ENCODE peak calls at places on chromosomes 1 and 21, in seven cellular contexts. F, Q, X, W, S, D and C are unnamed samples.

GRCh38 chr21:44087426-44088400 is 19.5 kb upstream of the PWP2 start:
- DNase-seq in W (no peak), S (no peak), F (no peak), D (no peak), Q (peak), X (peak), C (no peak)

GRCh38 chr1:51518730-51519047 is 377 bp downstream of the EPS15 start:
- DNase-seq in Q (peak), F (no peak), S (no peak), X (peak), D (peak), W (peak), C (peak)

GRCh38 chr1:206456577-206457375 is 13.5 kb upstream of the IKBKE start:
- DNase-seq in F (no peak), X (no peak), Q (no peak), W (no peak), D (no peak), S (no peak), C (no peak)

GRCh38 chr1:49229555-49229954 is 452.9 kb upstream of the BEND5 start:
- DNase-seq in D (no peak), F (no peak), W (no peak), X (no peak), S (no peak), Q (no peak), C (no peak)

GRCh38 chr1:188903241-188903640 is 1574.4 kb downstream of the BRINP3 start:
- DNase-seq in W (no peak), X (no peak), D (no peak), Q (no peak), F (no peak), S (no peak), C (no peak)

GRCh38 chr1:212514056-212514614 is 81.4 kb downstream of the NENF start:
- DNase-seq in S (peak), Q (no peak), X (peak), W (peak), F (no peak), D (peak), C (no peak)

GRCh38 chr1:167401260-167401873 is 117.0 kb downstream of the CD247 start:
- DNase-seq in S (no peak), F (no peak), W (peak), D (peak), Q (peak), X (peak), C (no peak)

GRCh38 chr21:41597227-41597626 is 89.3 kb upstream of the TMPRSS2 start:
- DNase-seq in D (no peak), X (no peak), F (no peak), Q (no peak), S (no peak), W (no peak), C (no peak)

GRCh38 chr1:63046539-63046938 is 262.6 kb downstream of the ATG4C start:
- DNase-seq in X (no peak), D (no peak), F (no peak), S (no peak), Q (no peak), W (no peak), C (no peak)

GRCh38 chr1:68120136-68120791 is 69.8 kb upstream of the DIRAS3 start:
- DNase-seq in D (no peak), W (no peak), S (peak), F (peak), Q (peak), X (peak), C (no peak)

GRCh38 chr1:191320062-191320461 is 838.2 kb upstream of the RGS18 start:
- DNase-seq in F (no peak), X (no peak), S (no peak), D (no peak), W (no peak), Q (no peak), C (no peak)

GRCh38 chr21:26570203-26570602 is 2.9 kb downstream of the CYYR1 start:
- DNase-seq in D (no peak), Q (no peak), F (no peak), W (peak), S (no peak), X (no peak), C (no peak)

GRCh38 chr1:25615563-25616079 is 970 bp upstream of the MAN1C1 start:
- DNase-seq in D (no peak), X (no peak), F (peak), W (no peak), S (no peak), Q (no peak), C (no peak)

GRCh38 chr1:200629876-200630514 is 9.4 kb upstream of the KIF14 start:
- DNase-seq in Q (no peak), W (no peak), X (no peak), D (no peak), F (no peak), S (no peak), C (no peak)

GRCh38 chr21:44931137-44931500 is 8.7 kb upstream of the SLX9 start:
- DNase-seq in X (no peak), F (no peak), Q (no peak), W (no peak), D (no peak), S (no peak), C (no peak)

GRCh38 chr1:43753422-43753821 is 46.1 kb downstream of the ST3GAL3 start:
- DNase-seq in S (no peak), X (no peak), F (no peak), D (no peak), Q (no peak), W (no peak), C (no peak)

GRCh38 chr1:1911390-1912041 is 3.5 kb upstream of the CALML6 start:
- DNase-seq in Q (no peak), D (peak), F (no peak), X (no peak), S (no peak), W (no peak), C (peak)

GRCh38 chr1:109903371-109903930 is 7.2 kb upstream of the CSF1 start:
- DNase-seq in W (no peak), F (no peak), Q (no peak), S (no peak), D (no peak), X (no peak), C (no peak)

GRCh38 chr1:15953294-15953771 is 22.6 kb downstream of the ZBTB17 start:
- DNase-seq in F (no peak), W (no peak), S (no peak), X (no peak), Q (no peak), D (no peak), C (no peak)

GRCh38 chr1:211603191-211603701 is 24.3 kb upstream of the SLC30A1 start:
- DNase-seq in W (no peak), S (no peak), F (no peak), D (peak), X (no peak), Q (no peak), C (no peak)

GRCh38 chr1:89390707-89391106 is 26.8 kb downstream of the GBP6 start:
- DNase-seq in W (no peak), Q (no peak), D (no peak), X (no peak), F (no peak), S (no peak), C (no peak)

GRCh38 chr1:23422313-23422877 is 2.2 kb downstream of the TCEA3 start:
- DNase-seq in F (no peak), W (peak), Q (no peak), S (peak), X (peak), D (peak), C (no peak)

GRCh38 chr1:162840256-162840839 is 20.6 kb downstream of the CCDC190 start:
- DNase-seq in S (no peak), F (no peak), X (no peak), Q (no peak), W (no peak), D (no peak), C (no peak)

GRCh38 chr1:164861632-164862031 is 302.6 kb downstream of the PBX1 start:
- DNase-seq in F (no peak), X (no peak), S (no peak), Q (no peak), W (no peak), D (no peak), C (no peak)

GRCh38 chr1:164857439-164857838 is 298.5 kb downstream of the PBX1 start:
- DNase-seq in S (no peak), D (no peak), W (no peak), X (no peak), F (no peak), Q (no peak), C (no peak)

GRCh38 chr1:164855930-164856329 is 296.9 kb downstream of the PBX1 start:
- DNase-seq in Q (no peak), W (no peak), X (no peak), D (no peak), S (no peak), F (no peak), C (no peak)

GRCh38 chr1:164863056-164863455 is 304.1 kb downstream of the PBX1 start:
- DNase-seq in Q (no peak), F (no peak), S (no peak), X (no peak), W (no peak), D (no peak), C (no peak)

GRCh38 chr1:164858233-164858632 is 299.2 kb downstream of the PBX1 start:
- DNase-seq in Q (no peak), F (no peak), S (no peak), W (no peak), X (no peak), D (no peak), C (no peak)
- H3K27ac ChIP-seq in Q (no peak), F (no peak), S (no peak), W (no peak), X (no peak), D (no peak), C (no peak)

GRCh38 chr1:31937300-31938183 is 626 bp downstream of the PTP4A2 start:
- DNase-seq in W (peak), Q (peak), X (peak), D (peak), F (no peak), S (peak), C (peak)

GRCh38 chr1:31936278-31936965 is 1.7 kb downstream of the PTP4A2 start:
- DNase-seq in D (no peak), S (no peak), Q (no peak), W (no peak), X (no peak), F (no peak), C (no peak)

GRCh38 chr1:31938184-31938975 is at the start of gene PTP4A2:
- DNase-seq in D (peak), X (peak), W (peak), S (peak), F (peak), Q (peak), C (peak)

GRCh38 chr1:31936966-31937299 is 1.2 kb downstream of the PTP4A2 start:
- DNase-seq in Q (no peak), W (no peak), D (no peak), F (no peak), X (no peak), S (no peak), C (no peak)

DNA sequence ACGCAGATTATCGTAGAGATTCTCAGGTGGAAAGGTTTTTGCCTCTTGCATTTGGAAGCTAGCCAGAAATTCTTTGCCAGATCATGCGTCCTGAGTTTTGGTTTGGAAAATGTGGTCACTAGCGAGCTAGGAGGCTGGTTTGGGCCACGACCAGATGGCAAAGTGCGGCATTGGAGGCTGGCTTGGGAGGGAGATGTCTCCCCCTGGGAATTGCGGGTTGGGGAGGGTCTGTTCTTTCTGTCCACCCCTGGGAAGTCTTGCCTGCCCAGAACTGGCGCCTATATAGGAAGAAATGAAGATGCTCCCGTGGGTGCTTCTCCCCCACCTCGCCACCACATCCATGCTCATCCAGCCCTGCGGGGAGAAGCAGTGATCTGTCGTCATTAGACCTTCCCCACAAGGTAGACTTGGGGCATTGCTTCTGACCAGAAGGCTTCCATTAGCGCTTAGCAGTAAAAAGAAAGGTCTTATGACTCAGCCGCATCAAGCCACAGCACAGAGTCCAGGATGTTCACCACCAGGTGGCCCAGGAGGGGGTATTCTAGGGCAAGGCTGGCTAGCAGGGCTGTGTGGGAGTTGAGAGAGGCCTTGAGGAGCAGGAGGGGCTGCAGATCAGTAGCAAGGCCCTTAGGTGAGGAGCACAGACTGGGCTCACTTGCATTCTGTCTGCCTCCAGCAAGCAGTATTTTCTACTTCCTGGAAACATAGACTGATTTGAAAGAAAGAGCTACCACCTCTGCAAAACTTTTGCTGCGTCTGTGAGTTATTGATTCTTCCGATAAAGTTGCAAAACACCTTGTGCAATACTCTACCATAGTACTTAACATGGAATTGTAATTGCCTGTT is 1.5 kb upstream of the PTP4A2 start:
- DNase-seq in S (no peak), X (peak), D (peak), F (no peak), W (no peak), Q (peak), C (peak)
- H3K4me3 ChIP-seq in S (no peak), X (no peak), D (no peak), F (no peak), W (no peak), Q (no peak), C (no peak)

GRCh38 chr1:45326627-45327591 is at the start of gene HPDL:
- DNase-seq in X (peak), F (peak), D (peak), Q (no peak), S (no peak), W (peak), C (no peak)
- H3K27ac ChIP-seq in X (no peak), F (no peak), D (no peak), Q (no peak), S (no peak), W (no peak), C (no peak)

DNA sequence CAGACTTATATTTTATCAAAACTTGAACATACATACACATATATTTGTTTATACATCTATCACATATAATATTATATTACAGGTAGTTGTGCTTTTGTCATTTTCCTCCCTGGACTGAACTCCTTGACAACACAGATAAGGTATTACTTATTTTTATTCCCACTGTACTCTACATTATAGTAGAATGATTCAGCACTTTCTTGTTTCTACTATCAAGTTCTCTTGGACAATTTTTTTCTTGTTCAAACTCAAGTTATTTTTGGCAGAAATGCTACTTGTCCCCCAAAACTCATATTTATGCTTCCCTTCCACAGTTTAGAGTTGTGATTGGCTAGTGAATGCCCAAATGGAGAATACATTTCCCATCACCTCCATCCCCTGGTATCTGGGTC is 10.8 kb upstream of the PTPRC start:
- DNase-seq in S (no peak), F (no peak), D (no peak), W (no peak), X (no peak), Q (no peak), C (no peak)
- H3K4me3 ChIP-seq in S (no peak), F (no peak), D (no peak), W (no peak), X (no peak), Q (no peak), C (no peak)

GRCh38 chr21:34949499-34949898 is 99.6 kb downstream of the RUNX1 start:
- DNase-seq in Q (no peak), D (no peak), X (no peak), F (no peak), S (no peak), W (no peak), C (no peak)
- H3K27ac ChIP-seq in Q (no peak), D (no peak), X (no peak), F (no peak), S (no peak), W (no peak), C (no peak)

GRCh38 chr1:8876099-8876496 is 2.4 kb downstream of the ENO1 start:
- DNase-seq in W (no peak), X (no peak), Q (no peak), D (no peak), F (no peak), S (no peak), C (no peak)
- H3K4me3 ChIP-seq in W (no peak), X (peak), Q (peak), D (no peak), F (no peak), S (peak), C (peak)

GRCh38 chr1:210233216-210233494 is 559 bp downstream of the SERTAD4 start:
- DNase-seq in Q (no peak), D (no peak), W (peak), S (no peak), F (no peak), X (peak), C (no peak)
- H3K27ac ChIP-seq in Q (peak), D (no peak), W (peak), S (peak), F (no peak), X (peak), C (peak)

DNA sequence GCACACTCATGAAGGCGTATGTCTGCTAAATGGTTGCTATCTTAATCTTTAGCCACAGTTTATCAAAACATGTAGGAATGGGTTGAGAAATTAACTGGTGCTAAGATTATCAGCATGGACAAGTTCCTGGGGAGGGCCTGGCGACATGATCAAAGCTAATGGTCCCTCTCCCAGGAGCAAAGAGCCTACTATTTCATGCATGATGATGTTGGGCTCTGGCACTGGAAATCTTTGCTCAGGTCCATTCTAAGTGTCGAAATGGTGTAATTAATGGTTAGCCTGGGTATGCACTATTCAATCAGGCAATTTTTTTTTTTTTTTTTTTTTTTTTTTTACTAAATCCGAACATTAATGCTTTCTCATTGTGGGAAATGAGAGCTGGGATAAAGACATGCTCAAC is 91.8 kb downstream of the SLC45A1 start:
- DNase-seq in X (no peak), F (no peak), W (no peak), D (no peak), S (no peak), Q (no peak), C (no peak)
- H3K4me3 ChIP-seq in X (no peak), F (no peak), W (no peak), D (no peak), S (no peak), Q (no peak), C (no peak)

DNA sequence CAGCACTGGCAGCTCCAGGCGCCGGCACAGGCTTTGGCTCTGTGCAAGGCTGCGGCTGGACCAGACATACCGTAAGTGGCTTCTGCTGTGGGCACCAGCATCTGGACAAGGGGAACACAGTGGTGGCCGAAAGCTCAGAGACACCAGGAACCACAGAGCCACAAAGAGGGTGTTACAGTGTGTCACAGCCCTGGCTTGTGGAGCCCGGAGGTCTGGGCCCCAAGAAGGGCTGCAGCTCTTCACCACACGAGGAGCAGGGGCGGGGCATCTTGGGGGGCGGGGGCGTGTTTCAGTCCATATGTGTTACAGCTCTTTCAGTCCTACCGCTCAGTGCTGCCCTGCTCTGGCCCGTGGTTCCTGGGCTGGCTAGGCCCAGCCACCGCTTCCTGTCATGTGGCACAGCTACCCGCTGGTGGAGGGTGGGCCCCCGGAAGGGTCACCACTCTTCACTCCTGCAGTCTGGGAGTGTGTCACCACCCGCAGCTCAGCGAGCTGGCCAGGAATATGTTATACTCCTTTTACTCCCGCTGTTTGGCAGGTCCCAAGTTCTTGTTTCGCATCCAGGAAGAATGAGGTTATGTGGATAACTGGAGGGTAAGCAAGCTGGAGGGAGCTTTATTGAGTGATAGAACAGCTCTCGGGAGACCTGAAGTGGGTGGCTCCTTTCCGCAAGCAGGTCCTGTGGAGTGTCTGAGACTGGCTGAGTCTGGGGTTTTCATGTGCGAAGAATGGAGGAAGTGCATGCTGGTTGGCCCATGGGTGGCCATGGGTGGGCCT is 3.3 kb upstream of the LSM10 start:
- DNase-seq in X (peak), S (peak), W (peak), F (peak), Q (peak), D (peak), C (no peak)
- H3K27ac ChIP-seq in X (peak), S (peak), W (peak), F (peak), Q (peak), D (no peak), C (no peak)

GRCh38 chr1:209074575-209075250 is 508.8 kb upstream of the CAMK1G start:
- DNase-seq in Q (no peak), F (no peak), X (no peak), D (no peak), W (no peak), S (no peak), C (no peak)

GRCh38 chr1:209073879-209074278 is 509.6 kb upstream of the CAMK1G start:
- DNase-seq in D (no peak), F (no peak), W (no peak), X (no peak), S (no peak), Q (no peak), C (no peak)

GRCh38 chr1:209076688-209077087 is 506.8 kb upstream of the CAMK1G start:
- DNase-seq in X (no peak), D (no peak), Q (no peak), S (no peak), F (no peak), W (no peak), C (no peak)

DNA sequence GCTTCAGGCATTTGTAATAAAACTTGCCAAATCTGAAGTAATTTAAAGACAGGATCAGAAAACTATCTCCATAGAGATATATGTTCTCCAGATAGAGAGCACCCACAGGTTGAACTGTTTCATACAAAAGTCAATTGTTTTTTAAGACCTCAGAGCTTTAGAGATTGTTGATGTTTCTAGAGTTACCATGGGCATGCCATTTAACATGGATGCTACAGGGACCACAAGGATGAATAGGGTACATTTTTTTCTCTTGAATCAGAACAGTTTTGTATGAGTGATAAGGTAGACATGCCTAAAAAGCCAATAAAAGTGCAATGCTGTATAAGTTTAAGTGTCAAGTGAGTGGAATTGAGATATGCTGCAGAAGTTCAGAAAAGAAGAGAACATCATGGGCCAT is 511.0 kb upstream of the CAMK1G start:
- DNase-seq in D (no peak), X (no peak), W (no peak), F (no peak), Q (no peak), S (no peak), C (no peak)
- H3K4me3 ChIP-seq in D (no peak), X (no peak), W (no peak), F (no peak), Q (no peak), S (no peak), C (no peak)